ENCODE peak calls at places on chromosomes 7 and 10, in four cellular contexts. I is adrenal gland, T is psoas muscle, J is mammary epithelial cell. K is an unnamed sample. For H3K27me3, the result is how much of the 10 kb centered on the place peaks cover.

GRCh38 chr10:71748671-71749191 is 24.6 kb downstream of the VSIR start:
- DNase-seq in I (peak), J (no peak), T (peak), K (no peak)

GRCh38 chr7:42677751-42678231 is 234.1 kb downstream of the C7orf25 start:
- DNase-seq in T (no peak), I (peak), J (peak), K (peak)

GRCh38 chr10:132233501-132234075 is 46.8 kb downstream of the DPYSL4 start:
- DNase-seq in T (no peak), J (no peak), I (no peak), K (no peak)

GRCh38 chr7:32115831-32116230 is 45.6 kb upstream of the PDE1C start:
- DNase-seq in I (no peak), T (no peak), J (peak), K (peak)

GRCh38 chr7:111090834-111091233 is at the start of gene LRRN3:
- DNase-seq in J (no peak), T (peak), I (peak), K (no peak)

GRCh38 chr10:97196213-97197029 is 10.7 kb upstream of the SLIT1 start:
- DNase-seq in I (peak), J (peak), T (peak), K (no peak)

GRCh38 chr7:90952649-90952991 is 311.6 kb upstream of the FZD1 start:
- DNase-seq in T (no peak), J (no peak), I (no peak), K (no peak)

GRCh38 chr7:100171840-100172239 is 3.4 kb upstream of the GAL3ST4 start:
- DNase-seq in J (no peak), T (no peak), I (no peak), K (no peak)

GRCh38 chr10:110870823-110871235 is 899 bp upstream of the PDCD4 start:
- DNase-seq in I (no peak), T (no peak), J (no peak), K (no peak)

GRCh38 chr7:94146408-94146807 is 142.3 kb upstream of the BET1 start:
- DNase-seq in J (no peak), T (no peak), I (no peak), K (no peak)

GRCh38 chr10:24374134-24374915 is 165.4 kb downstream of the KIAA1217 start:
- DNase-seq in T (no peak), J (peak), I (no peak), K (no peak)

GRCh38 chr7:142771353-142771723 is 568 bp downstream of the PRSS2 start:
- DNase-seq in J (peak), T (no peak), I (no peak), K (peak)

GRCh38 chr7:26413007-26413691 is 121.5 kb downstream of the SNX10 start:
- DNase-seq in T (no peak), I (no peak), J (no peak), K (no peak)

GRCh38 chr10:103716206-103717160 is 138.9 kb downstream of the SH3PXD2A start:
- DNase-seq in T (no peak), I (no peak), J (peak), K (peak)

GRCh38 chr10:35579726-35580420 is 25.3 kb upstream of the GJD4 start:
- DNase-seq in J (no peak), T (no peak), I (no peak), K (no peak)

GRCh38 chr10:16965242-16965620 is 148.0 kb upstream of the RSU1 start:
- DNase-seq in T (no peak), I (no peak), J (no peak), K (no peak)

GRCh38 chr10:132374176-132374575 is 22.8 kb upstream of the PWWP2B start:
- DNase-seq in I (no peak), J (no peak), T (peak), K (no peak)

GRCh38 chr10:7406712-7407333 is 4.0 kb downstream of the SFMBT2 start:
- DNase-seq in T (no peak), I (peak), J (no peak), K (no peak)

GRCh38 chr10:112672706-112673105 is 225.7 kb downstream of the VTI1A start:
- DNase-seq in T (no peak), J (no peak), I (no peak), K (no peak)

GRCh38 chr10:23338155-23338828 is 6.3 kb downstream of the C10orf67 start:
- DNase-seq in J (peak), I (no peak), T (no peak), K (peak)

GRCh38 chr7:92133133-92133736 is 1.0 kb downstream of the CYP51A1 start:
- DNase-seq in I (no peak), J (peak), T (no peak), K (no peak)

GRCh38 chr10:35462491-35462934 is 126.2 kb downstream of the CCNY start:
- DNase-seq in I (no peak), J (no peak), T (no peak), K (no peak)

GRCh38 chr10:79381804-79382221 is 34.5 kb downstream of the PPIF start:
- DNase-seq in T (peak), J (peak), I (no peak), K (peak)

GRCh38 chr10:63554666-63555065 is 33.5 kb downstream of the REEP3 start:
- DNase-seq in T (no peak), J (peak), I (no peak), K (peak)

GRCh38 chr10:119030421-119031250 is 1.1 kb downstream of the NANOS1 start:
- DNase-seq in T (peak), I (peak), J (peak), K (no peak)

GRCh38 chr10:24214762-24215161 is 5.8 kb downstream of the KIAA1217 start:
- DNase-seq in J (no peak), T (peak), I (no peak), K (no peak)

GRCh38 chr10:131560726-131561390 is 249.3 kb upstream of the TCERG1L start:
- DNase-seq in T (no peak), J (no peak), I (no peak), K (no peak)

GRCh38 chr10:59057350-59057749 is 119.1 kb upstream of the PHYHIPL start:
- DNase-seq in T (no peak), I (no peak), J (no peak), K (no peak)

GRCh38 chr10:71968553-71969474 is 4.6 kb downstream of the CHST3 start:
- DNase-seq in T (no peak), J (no peak), I (no peak), K (no peak)

GRCh38 chr10:44993226-44993921 is 7.3 kb upstream of the ZNF22 start:
- DNase-seq in I (no peak), J (no peak), T (no peak), K (no peak)

GRCh38 chr10:103859161-103860141 is 4.1 kb upstream of the SH3PXD2A start:
- DNase-seq in I (peak), J (peak), T (no peak), K (no peak)

GRCh38 chr10:50917486-50917885 is 32.1 kb upstream of the A1CF start:
- DNase-seq in T (no peak), I (no peak), J (peak), K (peak)

GRCh38 chr7:39357648-39358047 is 208.6 kb upstream of the YAE1 start:
- DNase-seq in I (no peak), J (no peak), T (no peak), K (no peak)

GRCh38 chr10:127234306-127234800 is 38.0 kb upstream of the INSYN2A start:
- DNase-seq in J (no peak), T (no peak), I (no peak), K (no peak)

GRCh38 chr7:131943211-131943610 is 386.8 kb upstream of the PODXL start:
- DNase-seq in I (no peak), J (no peak), T (no peak), K (no peak)

GRCh38 chr10:67088035-67088434 is 162.2 kb downstream of the LRRTM3 start:
- DNase-seq in T (no peak), I (no peak), J (no peak), K (no peak)

GRCh38 chr10:111475720-111476119 is 398.9 kb downstream of the ADRA2A start:
- DNase-seq in I (no peak), J (peak), T (no peak), K (peak)

GRCh38 chr10:101050206-101051069 is 11.4 kb upstream of the KAZALD1 start:
- DNase-seq in T (peak), J (no peak), I (peak), K (no peak)

GRCh38 chr7:148385009-148385682 is 205.4 kb upstream of the C7orf33 start:
- DNase-seq in I (no peak), J (peak), T (no peak), K (peak)

GRCh38 chr7:8435597-8436243 is 2.3 kb downstream of the NXPH1 start:
- DNase-seq in I (no peak), J (no peak), T (no peak), K (no peak)

GRCh38 chr7:8430643-8431042 is 2.8 kb upstream of the NXPH1 start:
- DNase-seq in J (no peak), T (no peak), I (no peak), K (no peak)

GRCh38 chr7:8434290-8435002 is 1.0 kb downstream of the NXPH1 start:
- DNase-seq in I (peak), J (no peak), T (no peak), K (no peak)

GRCh38 chr7:8435120-8435519 is 1.7 kb downstream of the NXPH1 start:
- DNase-seq in J (no peak), I (peak), T (no peak), K (no peak)

GRCh38 chr7:8433477-8434289 is at the start of gene NXPH1:
- DNase-seq in J (no peak), T (no peak), I (peak), K (no peak)
- H3K27me3 ChIP-seq in J (under half), T (under half), I (under half), K (half or more)

DNA sequence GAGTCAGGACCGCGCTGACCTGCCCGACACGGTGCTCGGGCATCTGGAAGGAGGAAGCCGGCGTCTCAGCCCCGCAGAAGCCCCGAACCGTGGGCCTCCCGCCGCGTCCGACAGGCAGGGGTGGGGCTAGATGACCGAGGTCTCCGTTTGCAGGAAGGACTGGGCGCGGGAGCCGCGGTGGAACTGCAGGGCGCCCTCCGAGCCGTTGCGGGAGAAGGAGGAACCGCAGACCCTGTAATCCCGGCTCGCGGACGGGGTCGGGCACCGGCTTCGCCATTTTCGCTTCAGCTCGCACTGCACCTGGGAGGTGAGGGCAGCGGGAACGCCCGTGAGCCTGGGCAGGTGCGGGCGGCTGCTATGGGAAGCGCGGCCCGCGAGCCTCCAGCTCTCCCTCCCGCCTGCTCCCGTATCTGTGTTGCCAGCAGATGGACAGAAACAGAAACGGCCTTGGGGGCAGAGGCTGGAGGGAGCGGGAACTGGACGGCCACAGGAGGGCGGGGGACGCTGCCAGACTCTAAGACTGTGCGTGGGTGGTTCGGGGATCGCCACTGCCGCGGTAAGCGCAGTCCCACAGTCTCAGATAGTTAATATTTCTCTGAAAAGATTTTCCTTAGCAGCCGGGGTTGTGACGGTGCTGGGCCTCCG is 114.1 kb downstream of the VIPR2 start:
- DNase-seq in T (peak), I (peak), J (no peak), K (no peak)
- TF ChIP-seq CTCF in T (peak), I (peak), J (no peak), K (no peak)

DNA sequence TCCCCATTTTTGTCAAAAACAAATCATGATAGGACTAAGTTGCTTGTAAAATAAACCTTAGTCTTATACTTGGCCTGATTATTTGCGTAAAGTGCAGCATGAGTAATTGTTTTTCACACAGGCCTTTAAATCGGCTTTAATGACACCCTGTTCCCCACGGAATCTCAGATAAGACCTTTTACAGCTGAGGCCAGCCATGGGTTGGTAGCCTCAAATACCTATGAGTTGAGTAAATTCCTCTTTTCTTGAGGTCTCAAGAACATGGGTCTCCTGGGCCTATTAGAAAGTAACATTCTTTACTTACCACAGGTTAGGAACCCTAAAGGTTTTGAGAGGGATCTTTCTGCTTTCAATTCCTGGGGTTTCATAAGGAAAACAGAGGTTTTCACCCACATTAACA is 761.0 kb upstream of the PHF14 start:
- DNase-seq in I (no peak), T (no peak), J (no peak), K (no peak)
- H3K27me3 ChIP-seq in I (under half), T (under half), J (under half), K (under half)

GRCh38 chr7:20506175-20506574 is 109.3 kb upstream of the ABCB5 start:
- DNase-seq in I (no peak), T (no peak), J (no peak), K (no peak)

GRCh38 chr7:20507157-20507556 is 108.3 kb upstream of the ABCB5 start:
- DNase-seq in I (no peak), J (peak), T (no peak), K (peak)

GRCh38 chr7:20504060-20504459 is 111.4 kb upstream of the ABCB5 start:
- DNase-seq in I (no peak), T (no peak), J (no peak), K (no peak)

GRCh38 chr7:20509892-20510645 is 105.4 kb upstream of the ABCB5 start:
- DNase-seq in T (no peak), I (no peak), J (no peak), K (no peak)

DNA sequence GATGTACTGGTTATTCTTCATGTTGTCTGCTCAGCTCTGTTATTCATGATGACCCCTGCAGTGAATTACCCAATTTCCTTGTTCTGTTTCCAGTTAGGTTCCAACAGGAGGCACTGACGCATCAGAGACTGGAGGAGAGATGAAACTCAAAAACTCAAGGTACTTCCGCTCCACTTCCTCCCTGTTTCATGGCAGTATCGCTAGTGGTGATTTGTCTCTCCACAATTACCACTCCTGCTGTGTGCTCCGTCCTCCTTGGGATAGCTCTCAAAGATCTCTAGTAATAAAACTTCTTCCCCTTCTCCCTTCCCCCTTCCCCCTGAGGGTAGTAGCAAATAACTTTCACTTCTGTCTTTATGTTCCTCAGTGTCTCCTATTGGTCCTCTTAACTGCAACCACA is 107.4 kb upstream of the ABCB5 start:
- DNase-seq in J (peak), T (no peak), I (no peak), K (peak)
- TF ChIP-seq CTCF in J (peak), T (no peak), I (no peak), K (peak)

GRCh38 chr7:1248459-1249131 is 15.9 kb downstream of the UNCX start:
- DNase-seq in T (peak), I (no peak), J (no peak), K (no peak)

GRCh38 chr7:1249731-1250130 is 17.1 kb downstream of the UNCX start:
- DNase-seq in I (no peak), J (no peak), T (peak), K (no peak)

GRCh38 chr7:1252543-1253090 is 19.9 kb downstream of the UNCX start:
- DNase-seq in J (no peak), I (no peak), T (peak), K (no peak)

GRCh38 chr7:1251796-1252542 is 19.3 kb downstream of the UNCX start:
- DNase-seq in J (no peak), I (no peak), T (peak), K (no peak)

DNA sequence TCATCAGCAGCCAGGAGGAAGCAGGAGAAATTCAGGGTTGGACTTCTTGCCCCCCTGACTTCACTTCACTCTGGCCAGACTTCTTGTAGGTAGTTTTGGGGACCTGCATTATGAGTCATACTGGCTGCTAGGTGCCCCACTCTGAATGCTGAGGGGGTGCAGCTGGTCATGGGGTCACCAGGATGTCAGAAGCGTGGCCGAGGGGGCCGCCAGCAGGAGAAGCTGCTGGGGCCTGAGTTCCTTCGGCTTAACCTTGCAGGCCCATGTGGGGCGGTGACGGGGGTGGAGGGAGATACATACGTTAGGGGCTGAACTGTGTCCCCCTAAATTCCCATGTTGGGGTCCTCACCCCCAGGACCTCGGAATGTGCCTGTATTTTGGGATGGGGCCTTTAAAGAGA is 18.2 kb downstream of the UNCX start:
- DNase-seq in J (no peak), I (no peak), T (peak), K (no peak)
- H3K27me3 ChIP-seq in J (half or more), I (half or more), T (under half), K (half or more)

K was measured in foreskin keratinocyte.